ENCODE peak calls at places on chromosome 12, in nine cellular contexts. One of them, this sample, is unnamed.
A peak's percentile ranks its signal among the peaks of the same experiment; 100 is the strongest.

GRCh38 chr12:19298837-19299605 is 140.3 kb upstream of the AEBP2 start:
- DNase-seq in suprapubic skin: no peak
- DNase-seq in SK-N-SH: no peak
- DNase-seq in HCT116: no peak
- DNase-seq in HepG2: no peak
- DNase-seq in breast epithelium: no peak
- DNase-seq in GM12878: no peak
- DNase-seq in endothelial cell of umbilical vein: no peak
- DNase-seq in upper lobe of left lung: no peak
- DNase-seq in this sample: no peak

GRCh38 chr12:47803196-47803875 is 16.4 kb downstream of the HDAC7 start:
- DNase-seq in endothelial cell of umbilical vein: no peak
- DNase-seq in SK-N-SH: no peak
- DNase-seq in suprapubic skin: peak; percentile 61
- DNase-seq in breast epithelium: no peak
- DNase-seq in GM12878: no peak
- DNase-seq in upper lobe of left lung: no peak
- DNase-seq in HepG2: no peak
- DNase-seq in HCT116: no peak
- DNase-seq in this sample: no peak

GRCh38 chr12:49644620-49644994 is 21.2 kb downstream of the PRPF40B start:
- DNase-seq in suprapubic skin: no peak
- DNase-seq in upper lobe of left lung: peak; percentile 81
- DNase-seq in breast epithelium: peak; percentile 78
- DNase-seq in SK-N-SH: peak; percentile 91
- DNase-seq in GM12878: peak; percentile 27
- DNase-seq in HCT116: peak; percentile 21
- DNase-seq in HepG2: peak; percentile 49
- DNase-seq in endothelial cell of umbilical vein: peak; percentile 69
- DNase-seq in this sample: no peak

GRCh38 chr12:63826002-63826585 is 18.4 kb upstream of the SRGAP1 start:
- DNase-seq in suprapubic skin: no peak
- DNase-seq in HCT116: peak; percentile 66
- DNase-seq in HepG2: peak; percentile 56
- DNase-seq in breast epithelium: no peak
- DNase-seq in SK-N-SH: peak; percentile 72
- DNase-seq in GM12878: no peak
- DNase-seq in endothelial cell of umbilical vein: peak; percentile 66
- DNase-seq in upper lobe of left lung: no peak
- DNase-seq in this sample: no peak

GRCh38 chr12:105317942-105318614 is 12.4 kb upstream of the C12orf75 start:
- DNase-seq in suprapubic skin: no peak
- DNase-seq in GM12878: no peak
- DNase-seq in upper lobe of left lung: no peak
- DNase-seq in breast epithelium: no peak
- DNase-seq in SK-N-SH: no peak
- DNase-seq in endothelial cell of umbilical vein: no peak
- DNase-seq in HepG2: peak; percentile 90
- DNase-seq in HCT116: no peak
- DNase-seq in this sample: no peak

GRCh38 chr12:109020750-109021380 is at the start of gene SVOP:
- DNase-seq in upper lobe of left lung: peak; percentile 60
- DNase-seq in HCT116: peak; percentile 29
- DNase-seq in HepG2: peak; percentile 63
- DNase-seq in endothelial cell of umbilical vein: peak; percentile 75
- DNase-seq in suprapubic skin: peak; percentile 72
- DNase-seq in SK-N-SH: peak; percentile 85
- DNase-seq in breast epithelium: no peak
- DNase-seq in GM12878: no peak
- DNase-seq in this sample: peak; percentile 3

GRCh38 chr12:100473716-100474150 is at the start of gene NR1H4:
- DNase-seq in upper lobe of left lung: no peak
- DNase-seq in suprapubic skin: no peak
- DNase-seq in breast epithelium: no peak
- DNase-seq in HepG2: peak; percentile 32
- DNase-seq in SK-N-SH: no peak
- DNase-seq in HCT116: no peak
- DNase-seq in endothelial cell of umbilical vein: no peak
- DNase-seq in GM12878: no peak
- DNase-seq in this sample: no peak

GRCh38 chr12:28568083-28568482 is 377.8 kb downstream of the CCDC91 start:
- DNase-seq in suprapubic skin: peak; percentile 69
- DNase-seq in breast epithelium: no peak
- DNase-seq in HCT116: no peak
- DNase-seq in upper lobe of left lung: no peak
- DNase-seq in endothelial cell of umbilical vein: no peak
- DNase-seq in GM12878: no peak
- DNase-seq in SK-N-SH: peak; percentile 11
- DNase-seq in HepG2: no peak
- DNase-seq in this sample: no peak

GRCh38 chr12:5068623-5069022 is 24.9 kb downstream of the KCNA5 start:
- DNase-seq in HepG2: no peak
- DNase-seq in SK-N-SH: no peak
- DNase-seq in GM12878: no peak
- DNase-seq in suprapubic skin: no peak
- DNase-seq in HCT116: no peak
- DNase-seq in breast epithelium: no peak
- DNase-seq in endothelial cell of umbilical vein: no peak
- DNase-seq in upper lobe of left lung: no peak
- DNase-seq in this sample: no peak

GRCh38 chr12:89344043-89344861 is 8.0 kb downstream of the DUSP6 start:
- DNase-seq in GM12878: no peak
- DNase-seq in endothelial cell of umbilical vein: no peak
- DNase-seq in upper lobe of left lung: no peak
- DNase-seq in breast epithelium: no peak
- DNase-seq in suprapubic skin: no peak
- DNase-seq in SK-N-SH: no peak
- DNase-seq in HepG2: peak; percentile 68
- DNase-seq in HCT116: no peak
- DNase-seq in this sample: no peak

GRCh38 chr12:77058740-77059139 is 6.6 kb downstream of the E2F7 start:
- DNase-seq in breast epithelium: no peak
- DNase-seq in upper lobe of left lung: no peak
- DNase-seq in HepG2: no peak
- DNase-seq in HCT116: no peak
- DNase-seq in GM12878: no peak
- DNase-seq in endothelial cell of umbilical vein: no peak
- DNase-seq in suprapubic skin: no peak
- DNase-seq in SK-N-SH: no peak
- DNase-seq in this sample: no peak

GRCh38 chr12:22105542-22105941 is 59.5 kb downstream of the CMAS start:
- DNase-seq in GM12878: no peak
- DNase-seq in HCT116: no peak
- DNase-seq in HepG2: no peak
- DNase-seq in endothelial cell of umbilical vein: no peak
- DNase-seq in upper lobe of left lung: no peak
- DNase-seq in breast epithelium: no peak
- DNase-seq in SK-N-SH: no peak
- DNase-seq in suprapubic skin: no peak
- DNase-seq in this sample: no peak

GRCh38 chr12:104485651-104486341 is 29.0 kb downstream of the CHST11 start:
- DNase-seq in SK-N-SH: no peak
- DNase-seq in HCT116: no peak
- DNase-seq in upper lobe of left lung: no peak
- DNase-seq in GM12878: no peak
- DNase-seq in HepG2: no peak
- DNase-seq in breast epithelium: no peak
- DNase-seq in endothelial cell of umbilical vein: no peak
- DNase-seq in suprapubic skin: no peak
- DNase-seq in this sample: no peak

GRCh38 chr12:9064815-9065606 is 50.7 kb downstream of the A2M start:
- DNase-seq in upper lobe of left lung: peak; percentile 95
- DNase-seq in breast epithelium: peak; percentile 94
- DNase-seq in endothelial cell of umbilical vein: peak; percentile 52
- DNase-seq in HCT116: peak; percentile 71
- DNase-seq in HepG2: peak; percentile 77
- DNase-seq in SK-N-SH: peak; percentile 59
- DNase-seq in GM12878: no peak
- DNase-seq in suprapubic skin: peak; percentile 81
- DNase-seq in this sample: no peak

GRCh38 chr12:6343518-6343917 is 1.6 kb upstream of the TNFRSF1A start:
- DNase-seq in suprapubic skin: no peak
- DNase-seq in HepG2: no peak
- DNase-seq in endothelial cell of umbilical vein: no peak
- DNase-seq in breast epithelium: no peak
- DNase-seq in upper lobe of left lung: no peak
- DNase-seq in HCT116: no peak
- DNase-seq in SK-N-SH: no peak
- DNase-seq in GM12878: no peak
- DNase-seq in this sample: no peak

GRCh38 chr12:31813305-31813704 is 84.5 kb upstream of the AMN1 start:
- DNase-seq in SK-N-SH: no peak
- DNase-seq in HCT116: no peak
- DNase-seq in endothelial cell of umbilical vein: peak; percentile 44
- DNase-seq in upper lobe of left lung: no peak
- DNase-seq in breast epithelium: no peak
- DNase-seq in GM12878: no peak
- DNase-seq in HepG2: peak; percentile 33
- DNase-seq in suprapubic skin: no peak
- DNase-seq in this sample: no peak

DNA sequence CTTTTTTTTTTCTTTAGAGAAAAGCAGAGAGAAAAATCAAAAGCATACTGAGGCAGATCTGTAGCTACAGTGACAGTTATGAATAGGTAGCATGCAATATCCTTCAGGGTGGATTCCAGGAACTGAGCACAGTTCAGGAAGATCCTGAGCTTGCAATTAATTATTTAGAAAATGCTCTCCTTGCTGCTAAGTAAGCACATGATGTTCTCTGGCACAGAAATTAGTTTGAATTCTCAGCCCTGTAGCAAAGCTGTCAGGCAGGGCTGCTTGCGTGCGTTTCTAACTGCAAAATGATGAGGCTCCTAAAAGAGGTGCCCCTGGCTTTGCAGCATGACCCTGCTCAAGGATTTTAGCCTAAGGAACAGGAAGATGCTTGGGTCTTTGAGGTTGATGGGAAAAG is 327.5 kb downstream of the LRIG3 start:
- DNase-seq in endothelial cell of umbilical vein: no peak
- DNase-seq in breast epithelium: no peak
- DNase-seq in HCT116: no peak
- DNase-seq in SK-N-SH: no peak
- DNase-seq in GM12878: no peak
- DNase-seq in suprapubic skin: no peak
- DNase-seq in HepG2: no peak
- DNase-seq in upper lobe of left lung: no peak
- DNase-seq in this sample: no peak
- TF ChIP-seq POLR2AphosphoS5 in endothelial cell of umbilical vein: no peak
- TF ChIP-seq POLR2AphosphoS5 in breast epithelium: no peak
- TF ChIP-seq POLR2AphosphoS5 in HCT116: no peak
- TF ChIP-seq POLR2AphosphoS5 in SK-N-SH: no peak
- TF ChIP-seq POLR2AphosphoS5 in GM12878: no peak
- TF ChIP-seq POLR2AphosphoS5 in suprapubic skin: no peak
- TF ChIP-seq POLR2AphosphoS5 in HepG2: no peak
- TF ChIP-seq POLR2AphosphoS5 in upper lobe of left lung: no peak
- TF ChIP-seq POLR2AphosphoS5 in this sample: no peak

GRCh38 chr12:123167329-123167728 is 16.4 kb upstream of the PITPNM2 start:
- DNase-seq in HepG2: peak; percentile 55
- DNase-seq in breast epithelium: no peak
- DNase-seq in HCT116: no peak
- DNase-seq in endothelial cell of umbilical vein: no peak
- DNase-seq in suprapubic skin: no peak
- DNase-seq in SK-N-SH: no peak
- DNase-seq in GM12878: no peak
- DNase-seq in upper lobe of left lung: no peak
- DNase-seq in this sample: no peak

GRCh38 chr12:123164710-123165261 is 13.9 kb upstream of the PITPNM2 start:
- DNase-seq in endothelial cell of umbilical vein: no peak
- DNase-seq in breast epithelium: no peak
- DNase-seq in HCT116: no peak
- DNase-seq in GM12878: no peak
- DNase-seq in SK-N-SH: no peak
- DNase-seq in HepG2: no peak
- DNase-seq in suprapubic skin: no peak
- DNase-seq in upper lobe of left lung: no peak
- DNase-seq in this sample: no peak

GRCh38 chr12:123163227-123163626 is 12.3 kb upstream of the PITPNM2 start:
- DNase-seq in suprapubic skin: no peak
- DNase-seq in upper lobe of left lung: no peak
- DNase-seq in endothelial cell of umbilical vein: no peak
- DNase-seq in GM12878: no peak
- DNase-seq in HCT116: no peak
- DNase-seq in breast epithelium: no peak
- DNase-seq in HepG2: no peak
- DNase-seq in SK-N-SH: no peak
- DNase-seq in this sample: no peak

GRCh38 chr12:123164222-123164621 is 13.3 kb upstream of the PITPNM2 start:
- DNase-seq in SK-N-SH: no peak
- DNase-seq in GM12878: no peak
- DNase-seq in upper lobe of left lung: no peak
- DNase-seq in breast epithelium: no peak
- DNase-seq in endothelial cell of umbilical vein: no peak
- DNase-seq in HepG2: no peak
- DNase-seq in suprapubic skin: no peak
- DNase-seq in HCT116: no peak
- DNase-seq in this sample: no peak

DNA sequence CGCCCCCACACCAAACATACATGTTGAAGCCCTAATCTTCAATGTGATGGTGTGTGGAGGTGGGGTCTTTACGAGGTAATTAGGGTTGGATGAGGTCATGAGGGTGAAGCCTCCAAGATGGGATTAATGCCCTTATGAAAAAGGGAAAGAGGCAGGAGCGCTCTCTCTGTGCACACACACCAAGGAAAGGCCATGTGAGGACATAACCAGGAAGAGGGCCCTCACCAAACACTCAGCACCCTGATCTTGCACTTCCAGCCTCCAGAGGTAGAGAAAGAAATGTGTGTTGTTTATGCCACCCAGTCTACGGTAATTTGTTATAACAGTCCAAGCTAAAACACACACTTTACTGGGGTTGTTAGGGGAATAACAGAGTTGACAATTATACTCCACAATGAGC is 14.6 kb upstream of the PITPNM2 start:
- DNase-seq in HCT116: no peak
- DNase-seq in endothelial cell of umbilical vein: no peak
- DNase-seq in HepG2: no peak
- DNase-seq in upper lobe of left lung: peak; percentile 55
- DNase-seq in breast epithelium: no peak
- DNase-seq in SK-N-SH: no peak
- DNase-seq in GM12878: no peak
- DNase-seq in suprapubic skin: no peak
- DNase-seq in this sample: no peak
- H3K4me3 ChIP-seq in HCT116: no peak overlapping the region
- H3K4me3 ChIP-seq in endothelial cell of umbilical vein: no peak overlapping the region
- H3K4me3 ChIP-seq in HepG2: no peak overlapping the region
- H3K4me3 ChIP-seq in upper lobe of left lung: no peak overlapping the region
- H3K4me3 ChIP-seq in breast epithelium: no peak overlapping the region
- H3K4me3 ChIP-seq in SK-N-SH: no peak overlapping the region
- H3K4me3 ChIP-seq in GM12878: no peak overlapping the region
- H3K4me3 ChIP-seq in suprapubic skin: no peak overlapping the region
- H3K4me3 ChIP-seq in this sample: no peak overlapping the region

GRCh38 chr12:131511391-131511802 is 199.5 kb upstream of the SFSWAP start:
- DNase-seq in breast epithelium: no peak
- DNase-seq in SK-N-SH: no peak
- DNase-seq in HCT116: peak; percentile 3
- DNase-seq in HepG2: no peak
- DNase-seq in suprapubic skin: no peak
- DNase-seq in GM12878: peak; percentile 73
- DNase-seq in upper lobe of left lung: peak; percentile 27
- DNase-seq in endothelial cell of umbilical vein: peak; percentile 12
- DNase-seq in this sample: no peak
- TF ChIP-seq POLR2AphosphoS5 in breast epithelium: no peak
- TF ChIP-seq POLR2AphosphoS5 in SK-N-SH: no peak
- TF ChIP-seq POLR2AphosphoS5 in HCT116: no peak
- TF ChIP-seq POLR2AphosphoS5 in HepG2: no peak
- TF ChIP-seq POLR2AphosphoS5 in suprapubic skin: no peak
- TF ChIP-seq POLR2AphosphoS5 in GM12878: peak; percentile 83
- TF ChIP-seq POLR2AphosphoS5 in upper lobe of left lung: no peak
- TF ChIP-seq POLR2AphosphoS5 in endothelial cell of umbilical vein: no peak
- TF ChIP-seq POLR2AphosphoS5 in this sample: no peak

GRCh38 chr12:42130670-42131402 is 13.8 kb downstream of the GXYLT1 start:
- DNase-seq in HepG2: no peak
- DNase-seq in suprapubic skin: no peak
- DNase-seq in GM12878: no peak
- DNase-seq in upper lobe of left lung: peak; percentile 64
- DNase-seq in SK-N-SH: no peak
- DNase-seq in breast epithelium: peak; percentile 50
- DNase-seq in HCT116: no peak
- DNase-seq in endothelial cell of umbilical vein: peak; percentile 61
- DNase-seq in this sample: no peak
- H3K4me3 ChIP-seq in HepG2: no peak overlapping the region
- H3K4me3 ChIP-seq in suprapubic skin: no peak overlapping the region
- H3K4me3 ChIP-seq in GM12878: no peak overlapping the region
- H3K4me3 ChIP-seq in upper lobe of left lung: no peak overlapping the region
- H3K4me3 ChIP-seq in SK-N-SH: peak overlapping the region; percentile 44
- H3K4me3 ChIP-seq in breast epithelium: no peak overlapping the region
- H3K4me3 ChIP-seq in HCT116: no peak overlapping the region
- H3K4me3 ChIP-seq in endothelial cell of umbilical vein: peak overlapping the region; percentile 2
- H3K4me3 ChIP-seq in this sample: peak overlapping the region; percentile 38